ENCODE peak calls at places on chromosome 7, in five cellular contexts. One of them, this sample, is unnamed.

GRCh38 chr7:1531263-1531978 is 919 bp downstream of the MAFK start:
- DNase-seq in left ventricle myocardium inferior: no peak
- DNase-seq in tibial nerve: no peak
- DNase-seq in heart right ventricle: peak
- DNase-seq in AG09309: no peak
- DNase-seq in this sample: peak

GRCh38 chr7:2288503-2288902 is 25.7 kb downstream of the SNX8 start:
- DNase-seq in heart right ventricle: no peak
- DNase-seq in tibial nerve: no peak
- DNase-seq in left ventricle myocardium inferior: no peak
- DNase-seq in AG09309: no peak
- DNase-seq in this sample: no peak

GRCh38 chr7:80770675-80771081 is 132.2 kb downstream of the CD36 start:
- DNase-seq in heart right ventricle: no peak
- DNase-seq in AG09309: no peak
- DNase-seq in left ventricle myocardium inferior: no peak
- DNase-seq in tibial nerve: no peak
- DNase-seq in this sample: no peak

GRCh38 chr7:23373151-23374004 is 74.2 kb downstream of the MALSU1 start:
- DNase-seq in AG09309: no peak
- DNase-seq in left ventricle myocardium inferior: no peak
- DNase-seq in tibial nerve: no peak
- DNase-seq in heart right ventricle: no peak
- DNase-seq in this sample: no peak

GRCh38 chr7:22786290-22786932 is 36.2 kb downstream of the TOMM7 start:
- DNase-seq in AG09309: no peak
- DNase-seq in left ventricle myocardium inferior: no peak
- DNase-seq in tibial nerve: no peak
- DNase-seq in heart right ventricle: no peak
- DNase-seq in this sample: no peak

GRCh38 chr7:107201795-107202450 is 33.1 kb downstream of the HBP1 start:
- DNase-seq in AG09309: no peak
- DNase-seq in heart right ventricle: peak
- DNase-seq in tibial nerve: no peak
- DNase-seq in left ventricle myocardium inferior: peak
- DNase-seq in this sample: no peak

GRCh38 chr7:32089678-32090077 is 19.5 kb upstream of the PDE1C start:
- DNase-seq in tibial nerve: no peak
- DNase-seq in left ventricle myocardium inferior: no peak
- DNase-seq in heart right ventricle: no peak
- DNase-seq in AG09309: no peak
- DNase-seq in this sample: no peak

GRCh38 chr7:33457041-33457440 is 327.7 kb downstream of the BBS9 start:
- DNase-seq in AG09309: no peak
- DNase-seq in tibial nerve: no peak
- DNase-seq in heart right ventricle: no peak
- DNase-seq in left ventricle myocardium inferior: no peak
- DNase-seq in this sample: no peak

GRCh38 chr7:14430921-14431320 is 441.5 kb upstream of the ETV1 start:
- DNase-seq in left ventricle myocardium inferior: no peak
- DNase-seq in heart right ventricle: no peak
- DNase-seq in tibial nerve: no peak
- DNase-seq in AG09309: no peak
- DNase-seq in this sample: no peak

GRCh38 chr7:101299511-101300464 is 21.8 kb downstream of the IFT22 start:
- DNase-seq in tibial nerve: no peak
- DNase-seq in left ventricle myocardium inferior: no peak
- DNase-seq in AG09309: no peak
- DNase-seq in heart right ventricle: no peak
- DNase-seq in this sample: no peak

GRCh38 chr7:151351027-151351426 is 9.4 kb downstream of the NUB1 start:
- DNase-seq in left ventricle myocardium inferior: no peak
- DNase-seq in heart right ventricle: no peak
- DNase-seq in AG09309: no peak
- DNase-seq in tibial nerve: no peak
- DNase-seq in this sample: no peak

GRCh38 chr7:80859272-80859970 is 59.4 kb downstream of the SEMA3C start:
- DNase-seq in tibial nerve: peak
- DNase-seq in heart right ventricle: no peak
- DNase-seq in AG09309: peak
- DNase-seq in left ventricle myocardium inferior: peak
- DNase-seq in this sample: no peak

GRCh38 chr7:32958046-32959025 is 1.1 kb downstream of the FKBP9 start:
- DNase-seq in left ventricle myocardium inferior: peak
- DNase-seq in tibial nerve: peak
- DNase-seq in heart right ventricle: peak
- DNase-seq in AG09309: no peak
- DNase-seq in this sample: no peak

GRCh38 chr7:151891753-151892152 is 14.8 kb upstream of the PRKAG2 start:
- DNase-seq in heart right ventricle: no peak
- DNase-seq in AG09309: no peak
- DNase-seq in tibial nerve: no peak
- DNase-seq in left ventricle myocardium inferior: no peak
- DNase-seq in this sample: no peak

GRCh38 chr7:151838861-151839381 is 38.0 kb downstream of the PRKAG2 start:
- DNase-seq in tibial nerve: no peak
- DNase-seq in left ventricle myocardium inferior: peak
- DNase-seq in AG09309: no peak
- DNase-seq in heart right ventricle: no peak
- DNase-seq in this sample: no peak

GRCh38 chr7:44580945-44581344 is 1.1 kb downstream of the TMED4 start:
- DNase-seq in tibial nerve: no peak
- DNase-seq in heart right ventricle: no peak
- DNase-seq in left ventricle myocardium inferior: no peak
- DNase-seq in AG09309: no peak
- DNase-seq in this sample: no peak

GRCh38 chr7:106844286-106844997 is 20.6 kb upstream of the PIK3CG start:
- DNase-seq in AG09309: no peak
- DNase-seq in tibial nerve: no peak
- DNase-seq in heart right ventricle: no peak
- DNase-seq in left ventricle myocardium inferior: no peak
- DNase-seq in this sample: no peak

GRCh38 chr7:1248077-1248458 is 15.4 kb downstream of the UNCX start:
- DNase-seq in left ventricle myocardium inferior: no peak
- DNase-seq in AG09309: no peak
- DNase-seq in heart right ventricle: no peak
- DNase-seq in tibial nerve: no peak
- DNase-seq in this sample: no peak

GRCh38 chr7:16652888-16653287 is 6.9 kb downstream of the BZW2 start:
- DNase-seq in left ventricle myocardium inferior: no peak
- DNase-seq in tibial nerve: no peak
- DNase-seq in AG09309: no peak
- DNase-seq in heart right ventricle: no peak
- DNase-seq in this sample: no peak

GRCh38 chr7:12524794-12525386 is 45.6 kb upstream of the SCIN start:
- DNase-seq in AG09309: peak
- DNase-seq in heart right ventricle: no peak
- DNase-seq in left ventricle myocardium inferior: no peak
- DNase-seq in tibial nerve: no peak
- DNase-seq in this sample: no peak

GRCh38 chr7:85525661-85526060 is 338.8 kb upstream of the SEMA3D start:
- DNase-seq in left ventricle myocardium inferior: no peak
- DNase-seq in AG09309: no peak
- DNase-seq in heart right ventricle: no peak
- DNase-seq in tibial nerve: no peak
- DNase-seq in this sample: no peak

GRCh38 chr7:79272066-79272669 is 181.3 kb downstream of the MAGI2 start:
- DNase-seq in AG09309: no peak
- DNase-seq in heart right ventricle: no peak
- DNase-seq in left ventricle myocardium inferior: no peak
- DNase-seq in tibial nerve: no peak
- DNase-seq in this sample: no peak

GRCh38 chr7:33946094-33946699 is 40.9 kb downstream of the BMPER start:
- DNase-seq in tibial nerve: no peak
- DNase-seq in heart right ventricle: no peak
- DNase-seq in AG09309: no peak
- DNase-seq in left ventricle myocardium inferior: no peak
- DNase-seq in this sample: no peak

GRCh38 chr7:72435913-72436480 is 23.9 kb upstream of the CALN1 start:
- DNase-seq in AG09309: no peak
- DNase-seq in heart right ventricle: no peak
- DNase-seq in left ventricle myocardium inferior: no peak
- DNase-seq in tibial nerve: no peak
- DNase-seq in this sample: no peak

GRCh38 chr7:118072893-118073674 is 110.9 kb upstream of the LSM8 start:
- DNase-seq in AG09309: no peak
- DNase-seq in heart right ventricle: no peak
- DNase-seq in tibial nerve: no peak
- DNase-seq in left ventricle myocardium inferior: no peak
- DNase-seq in this sample: no peak

GRCh38 chr7:8310876-8311275 is 48.9 kb upstream of the ICA1 start:
- DNase-seq in tibial nerve: no peak
- DNase-seq in AG09309: no peak
- DNase-seq in left ventricle myocardium inferior: no peak
- DNase-seq in heart right ventricle: no peak
- DNase-seq in this sample: no peak

GRCh38 chr7:148914208-148914777 is 30.2 kb upstream of the EZH2 start:
- DNase-seq in left ventricle myocardium inferior: no peak
- DNase-seq in AG09309: no peak
- DNase-seq in heart right ventricle: no peak
- DNase-seq in tibial nerve: no peak
- DNase-seq in this sample: no peak

GRCh38 chr7:96282835-96283234 is 39.1 kb downstream of the SLC25A13 start:
- DNase-seq in heart right ventricle: no peak
- DNase-seq in left ventricle myocardium inferior: no peak
- DNase-seq in AG09309: no peak
- DNase-seq in tibial nerve: no peak
- DNase-seq in this sample: no peak

GRCh38 chr7:120053390-120053961 is 219.5 kb upstream of the KCND2 start:
- DNase-seq in tibial nerve: no peak
- DNase-seq in left ventricle myocardium inferior: no peak
- DNase-seq in AG09309: peak
- DNase-seq in heart right ventricle: no peak
- DNase-seq in this sample: no peak

GRCh38 chr7:96188623-96188991 is 133.3 kb downstream of the SLC25A13 start:
- DNase-seq in heart right ventricle: no peak
- DNase-seq in tibial nerve: no peak
- DNase-seq in left ventricle myocardium inferior: no peak
- DNase-seq in AG09309: no peak
- DNase-seq in this sample: no peak

GRCh38 chr7:74362262-74362661 is 73.1 kb downstream of the CLIP2 start:
- DNase-seq in left ventricle myocardium inferior: no peak
- DNase-seq in AG09309: no peak
- DNase-seq in tibial nerve: no peak
- DNase-seq in heart right ventricle: no peak
- DNase-seq in this sample: no peak

GRCh38 chr7:74360008-74360407 is 70.8 kb downstream of the CLIP2 start:
- DNase-seq in left ventricle myocardium inferior: no peak
- DNase-seq in tibial nerve: no peak
- DNase-seq in AG09309: no peak
- DNase-seq in heart right ventricle: no peak
- DNase-seq in this sample: no peak

GRCh38 chr7:74365320-74366022 is 76.3 kb downstream of the CLIP2 start:
- DNase-seq in heart right ventricle: peak
- DNase-seq in tibial nerve: peak
- DNase-seq in left ventricle myocardium inferior: peak
- DNase-seq in AG09309: no peak
- DNase-seq in this sample: no peak

DNA sequence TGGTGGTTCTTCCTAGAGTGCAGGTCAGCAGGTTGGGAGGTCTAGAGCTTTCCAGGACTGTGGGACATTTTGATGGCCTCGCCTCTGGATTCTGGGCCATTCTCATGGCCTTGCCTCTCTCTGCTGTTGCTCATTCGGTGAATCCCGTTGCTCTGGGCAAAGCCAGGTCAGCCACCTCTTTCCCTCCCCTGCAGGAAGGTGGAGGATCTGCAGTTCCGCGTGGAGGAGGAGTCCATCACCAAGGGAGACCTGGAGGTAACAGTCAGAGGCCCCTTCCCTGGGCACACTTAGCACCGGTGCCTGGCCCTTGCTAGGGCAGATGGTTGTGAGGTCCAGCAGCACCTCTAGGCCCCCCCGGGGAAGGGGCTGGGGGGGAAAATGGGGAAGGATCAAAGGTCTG is 74.9 kb downstream of the CLIP2 start:
- DNase-seq in tibial nerve: no peak
- DNase-seq in left ventricle myocardium inferior: no peak
- DNase-seq in heart right ventricle: no peak
- DNase-seq in AG09309: no peak
- DNase-seq in this sample: no peak
- TF ChIP-seq CTCF in tibial nerve: no peak
- TF ChIP-seq CTCF in left ventricle myocardium inferior: no peak
- TF ChIP-seq CTCF in heart right ventricle: no peak
- TF ChIP-seq CTCF in AG09309: peak
- TF ChIP-seq CTCF in this sample: no peak

DNA sequence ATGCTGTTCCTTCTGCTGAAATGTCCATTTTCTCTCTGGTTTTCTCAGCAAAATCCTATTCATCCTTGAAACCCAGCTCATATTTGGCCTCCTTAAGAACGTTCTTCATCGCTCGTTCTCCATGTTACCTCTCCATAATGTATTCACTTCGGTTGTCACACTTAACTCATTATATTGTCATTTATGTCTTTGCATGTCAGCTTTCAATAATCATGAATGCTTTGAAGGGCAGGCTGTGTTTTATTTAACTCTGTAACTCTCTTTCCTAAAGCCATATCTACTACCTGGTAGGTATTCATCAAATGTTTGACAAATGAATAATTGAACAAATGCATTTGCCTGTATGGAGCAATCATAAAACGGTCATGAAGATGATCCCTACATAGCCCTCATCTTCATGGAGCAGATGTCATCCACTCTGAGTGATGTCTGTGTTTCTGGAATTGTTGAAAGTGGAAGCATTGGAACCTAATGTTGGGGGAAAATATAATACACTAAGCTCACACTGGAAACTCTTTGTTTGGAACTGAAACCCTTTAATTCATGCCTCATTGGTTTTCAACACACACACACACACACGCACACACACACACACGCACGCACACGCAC is 303.4 kb downstream of the PLXNA4 start:
- DNase-seq in heart right ventricle: no peak
- DNase-seq in left ventricle myocardium inferior: no peak
- DNase-seq in AG09309: no peak
- DNase-seq in tibial nerve: no peak
- DNase-seq in this sample: peak
- H3K4me3 ChIP-seq in heart right ventricle: no peak
- H3K4me3 ChIP-seq in left ventricle myocardium inferior: no peak
- H3K4me3 ChIP-seq in AG09309: no peak
- H3K4me3 ChIP-seq in tibial nerve: no peak
- H3K4me3 ChIP-seq in this sample: no peak

GRCh38 chr7:28088032-28088431 is 92.6 kb downstream of the JAZF1 start:
- DNase-seq in tibial nerve: no peak
- DNase-seq in AG09309: no peak
- DNase-seq in left ventricle myocardium inferior: no peak
- DNase-seq in heart right ventricle: no peak
- DNase-seq in this sample: no peak
- TF ChIP-seq CTCF in tibial nerve: no peak
- TF ChIP-seq CTCF in AG09309: no peak
- TF ChIP-seq CTCF in left ventricle myocardium inferior: no peak
- TF ChIP-seq CTCF in heart right ventricle: no peak
- TF ChIP-seq CTCF in this sample: no peak

DNA sequence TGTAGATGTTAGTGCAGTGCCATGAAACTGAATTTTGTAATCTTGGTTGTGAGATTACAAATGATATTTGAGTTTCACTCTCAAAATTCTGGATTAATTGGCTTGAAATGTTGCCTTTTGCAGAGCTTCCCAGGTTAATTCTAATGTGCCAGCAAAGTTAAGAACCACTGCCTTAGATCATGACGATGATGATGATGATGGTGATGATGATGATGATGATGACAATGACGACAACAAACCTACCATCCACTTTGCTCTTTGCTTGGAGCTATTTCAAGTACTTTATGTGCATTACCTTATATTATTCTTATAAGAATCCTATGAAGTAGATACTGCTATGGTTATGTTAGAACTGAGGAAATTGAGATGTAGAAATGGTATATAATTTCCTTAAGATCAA is 261.6 kb downstream of the CNTNAP2 start:
- DNase-seq in AG09309: no peak
- DNase-seq in heart right ventricle: no peak
- DNase-seq in tibial nerve: no peak
- DNase-seq in left ventricle myocardium inferior: no peak
- DNase-seq in this sample: no peak
- H3K4me3 ChIP-seq in AG09309: no peak
- H3K4me3 ChIP-seq in heart right ventricle: no peak
- H3K4me3 ChIP-seq in tibial nerve: no peak
- H3K4me3 ChIP-seq in left ventricle myocardium inferior: no peak
- H3K4me3 ChIP-seq in this sample: no peak